ENCODE peak calls at places on chromosomes 4 and X, in nine cellular contexts. Z is T1000; O is endothelial cell; N is naive thymus-derived CD4-positive, alpha-beta T cell; A is kidney; V is iris pigment epithelial cell; D is GM19239; B is NCI-H774; F is T-helper 1 cell. K is an unnamed sample.

GRCh38 chrX:46572295-46572936 is 1.1 kb upstream of the CHST7 start:
- DNase-seq in V (no peak), B (no peak), F (peak; percentile 12), Z (no peak), A (no peak), N (peak; percentile 23), D (no peak), O (no peak), K (peak; percentile 34)

GRCh38 chr4:40340034-40340433 is 4.9 kb downstream of the CHRNA9 start:
- DNase-seq in V (peak; percentile 15), F (no peak), Z (no peak), D (no peak), B (no peak), N (no peak), O (no peak), A (no peak), K (no peak)

GRCh38 chr4:107991945-107992625 is 2.4 kb downstream of the HADH start:
- DNase-seq in Z (no peak), V (peak; percentile 57), F (no peak), B (no peak), N (no peak), O (no peak), A (no peak), D (no peak), K (no peak)

GRCh38 chr4:184268574-184269160 is 51.0 kb upstream of the ENPP6 start:
- DNase-seq in B (no peak), V (no peak), O (no peak), N (no peak), F (no peak), Z (no peak), D (no peak), A (no peak), K (no peak)

GRCh38 chr4:124278477-124278876 is 434.1 kb downstream of the ANKRD50 start:
- DNase-seq in B (no peak), Z (no peak), N (no peak), O (no peak), A (no peak), D (no peak), V (peak; percentile 47), F (no peak), K (no peak)

GRCh38 chr4:8759987-8760386 is 111.7 kb downstream of the HMX1 start:
- DNase-seq in B (no peak), D (no peak), F (no peak), V (no peak), O (no peak), N (no peak), Z (no peak), A (peak; percentile 15), K (no peak)

GRCh38 chr4:2397596-2398379 is 20.7 kb downstream of the ZFYVE28 start:
- DNase-seq in V (no peak), B (no peak), D (no peak), N (no peak), O (no peak), A (no peak), Z (no peak), F (no peak), K (no peak)

GRCh38 chr4:146647615-146648383 is 9.1 kb downstream of the POU4F2 start:
- DNase-seq in O (peak; percentile 38), Z (no peak), A (no peak), V (no peak), B (no peak), N (no peak), D (no peak), F (no peak), K (no peak)

GRCh38 chrX:37986893-37987292 is 19.5 kb upstream of the SYTL5 start:
- DNase-seq in A (no peak), V (peak; percentile 63), D (no peak), N (no peak), O (no peak), B (no peak), F (no peak), Z (no peak), K (no peak)

GRCh38 chr4:106038012-106038411 is 142.7 kb downstream of the NPNT start:
- DNase-seq in B (no peak), D (no peak), F (no peak), O (no peak), V (no peak), Z (no peak), A (no peak), N (no peak), K (no peak)

GRCh38 chrX:103877571-103877970 is 45.5 kb upstream of the RAB9B start:
- DNase-seq in A (no peak), V (no peak), N (no peak), Z (no peak), F (no peak), D (no peak), O (no peak), B (no peak), K (no peak)

GRCh38 chr4:145299380-145300076 is 119.1 kb upstream of the OTUD4 start:
- DNase-seq in N (peak; percentile 35), Z (peak; percentile 7), F (no peak), O (no peak), V (peak; percentile 82), A (no peak), B (no peak), D (no peak), K (no peak)

GRCh38 chrX:20270557-20270880 is 3.8 kb upstream of the RPS6KA3 start:
- DNase-seq in V (peak; percentile 29), N (no peak), F (no peak), B (no peak), O (no peak), A (no peak), Z (no peak), D (no peak), K (no peak)